ENCODE peak calls at places on chromosomes 16 and 17, in five cellular contexts. E, Z, L, I and W are unnamed samples.

GRCh38 chr16:81293909-81294802 is 20.6 kb upstream of the GAN start:
- DNase-seq in E (no peak), L (no peak), I (no peak), Z (no peak), W (no peak)

GRCh38 chr16:86579268-86580062 is 1.1 kb downstream of the FOXL1 start:
- DNase-seq in E (no peak), I (peak), Z (no peak), L (no peak), W (no peak)

GRCh38 chr17:39175695-39176093 is 9.7 kb upstream of the ARL5C start:
- DNase-seq in E (peak), Z (no peak), L (no peak), I (no peak), W (no peak)

GRCh38 chr16:9351440-9351839 is 260.0 kb downstream of the HAPSTR1 start:
- DNase-seq in Z (no peak), L (no peak), I (peak), E (no peak), W (no peak)

GRCh38 chr17:28282596-28282995 is 36.4 kb upstream of the TMEM97 start:
- DNase-seq in E (no peak), Z (no peak), I (no peak), L (no peak), W (no peak)

GRCh38 chr16:16033208-16033717 is 83.8 kb downstream of the ABCC1 start:
- DNase-seq in I (no peak), E (peak), Z (no peak), L (no peak), W (no peak)

GRCh38 chr17:74840989-74841666 is 18.6 kb downstream of the GRIN2C start:
- DNase-seq in L (no peak), Z (peak), E (peak), I (no peak), W (no peak)

GRCh38 chr16:3087243-3087791 is 11.8 kb downstream of the ZSCAN10 start:
- DNase-seq in L (no peak), E (peak), I (no peak), Z (no peak), W (no peak)

GRCh38 chr16:2232094-2232990 is 3.9 kb upstream of the DNASE1L2 start:
- DNase-seq in E (no peak), I (no peak), Z (no peak), L (no peak), W (no peak)

GRCh38 chr16:49594706-49595534 is 221.3 kb downstream of the C16orf78 start:
- DNase-seq in Z (no peak), L (no peak), I (peak), E (no peak), W (no peak)

GRCh38 chr17:68509151-68510057 is 2.8 kb upstream of the PRKAR1A start:
- DNase-seq in E (peak), Z (peak), L (no peak), I (no peak), W (no peak)

GRCh38 chr16:1620391-1620790 is 8.2 kb downstream of the CRAMP1 start:
- DNase-seq in E (no peak), I (no peak), Z (no peak), L (no peak), W (no peak)

GRCh38 chr16:77470851-77471250 is 36.0 kb upstream of the ADAMTS18 start:
- DNase-seq in Z (no peak), L (no peak), I (no peak), E (no peak), W (no peak)

GRCh38 chr17:8788998-8789397 is 10.2 kb downstream of the MFSD6L start:
- DNase-seq in Z (peak), L (no peak), E (no peak), I (no peak), W (no peak)

GRCh38 chr17:29124931-29125270 is 55.3 kb downstream of the MYO18A start:
- DNase-seq in E (peak), I (no peak), L (no peak), Z (no peak), W (no peak)

GRCh38 chr16:58428621-58429557 is 36.6 kb downstream of the GINS3 start:
- DNase-seq in E (no peak), L (no peak), I (no peak), Z (no peak), W (no peak)

GRCh38 chr16:58425245-58425644 is 33.0 kb downstream of the GINS3 start:
- DNase-seq in I (no peak), L (no peak), Z (no peak), E (no peak), W (no peak)

GRCh38 chr16:58426095-58426494 is 33.8 kb downstream of the GINS3 start:
- DNase-seq in I (no peak), E (no peak), L (peak), Z (no peak), W (no peak)

GRCh38 chr16:58430718-58431117 is 38.4 kb downstream of the GINS3 start:
- DNase-seq in I (no peak), L (no peak), Z (no peak), E (no peak), W (no peak)

DNA sequence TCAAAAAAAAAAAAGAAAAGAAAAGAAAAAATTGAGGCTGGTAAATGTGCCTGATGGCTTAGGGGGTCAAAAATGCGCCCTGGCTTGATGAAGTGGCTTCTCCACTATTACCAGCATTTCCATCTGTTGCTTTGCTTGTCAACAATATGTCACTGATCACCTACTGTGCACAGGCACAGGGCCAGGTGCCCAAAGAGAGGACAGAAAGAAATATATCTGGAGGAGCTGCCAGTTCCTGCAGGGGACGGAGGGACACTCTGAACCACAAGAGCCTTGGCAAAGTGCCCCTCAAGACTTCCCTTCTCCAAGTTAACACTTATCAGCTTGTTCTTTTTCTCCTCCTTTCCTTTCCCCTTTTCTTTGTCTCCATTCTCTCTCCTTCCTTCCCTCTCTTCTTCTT is 34.7 kb downstream of the GINS3 start:
- DNase-seq in I (no peak), Z (no peak), E (no peak), L (no peak), W (no peak)
- TF ChIP-seq HDAC2 in I (no peak), Z (no peak), E (no peak), L (no peak), W (no peak)

GRCh38 chr17:67129283-67129682 is 84.9 kb downstream of the CACNG1 start:
- DNase-seq in I (no peak), E (no peak), L (no peak), Z (no peak), W (no peak)

GRCh38 chr17:67125924-67126323 is 81.6 kb downstream of the CACNG1 start:
- DNase-seq in E (no peak), L (no peak), I (no peak), Z (no peak), W (no peak)

GRCh38 chr17:67128700-67129099 is 84.3 kb downstream of the CACNG1 start:
- DNase-seq in I (no peak), L (no peak), Z (no peak), E (no peak), W (no peak)

GRCh38 chr17:67126983-67127382 is 82.6 kb downstream of the CACNG1 start:
- DNase-seq in E (no peak), Z (no peak), L (no peak), I (no peak), W (no peak)

GRCh38 chr17:67127925-67128324 is 83.6 kb downstream of the CACNG1 start:
- DNase-seq in L (no peak), Z (no peak), I (no peak), E (no peak), W (no peak)
- TF ChIP-seq CHD2 in L (no peak), Z (no peak), I (no peak), E (no peak), W (no peak)

GRCh38 chr17:50365165-50365564 is 7.8 kb downstream of the MRPL27 start:
- DNase-seq in L (no peak), Z (no peak), E (no peak), I (no peak), W (no peak)

GRCh38 chr17:50365649-50366393 is 7.2 kb downstream of the MRPL27 start:
- DNase-seq in E (no peak), L (no peak), Z (no peak), I (no peak), W (no peak)

GRCh38 chr17:50364715-50365114 is 8.3 kb downstream of the MRPL27 start:
- DNase-seq in E (no peak), L (no peak), I (no peak), Z (no peak), W (no peak)

GRCh38 chr17:50370052-50370451 is 2.9 kb downstream of the MRPL27 start:
- DNase-seq in Z (no peak), L (no peak), E (no peak), I (no peak), W (no peak)

DNA sequence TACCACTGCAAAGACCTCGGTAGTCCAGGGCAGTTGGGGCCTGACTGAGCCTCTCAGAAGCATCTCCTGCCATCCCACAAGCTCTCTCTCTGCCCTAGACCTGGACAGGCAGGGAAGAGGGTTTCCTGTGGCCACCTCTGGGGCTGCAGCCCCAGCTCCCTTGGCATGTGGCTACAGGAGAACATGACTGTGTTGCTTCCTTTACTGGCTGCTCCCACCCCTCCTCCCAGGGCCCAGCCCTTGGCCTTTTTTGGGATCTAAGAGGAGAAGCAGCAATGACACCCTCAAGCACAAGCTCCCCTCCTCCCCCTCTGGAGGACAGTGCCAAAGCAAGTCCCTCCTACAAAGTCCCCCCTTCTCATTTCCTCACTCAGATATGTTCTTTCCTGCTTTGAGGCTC is 5.6 kb downstream of the MRPL27 start:
- DNase-seq in E (no peak), L (no peak), I (no peak), Z (no peak), W (no peak)
- TF ChIP-seq HDAC2 in E (no peak), L (no peak), I (no peak), Z (no peak), W (no peak)

GRCh38 chr16:27319257-27319965 is 5.6 kb downstream of the IL4R start:
- DNase-seq in I (no peak), Z (no peak), E (no peak), L (no peak), W (no peak)

GRCh38 chr16:27317320-27317719 is 3.5 kb downstream of the IL4R start:
- DNase-seq in L (no peak), I (no peak), Z (no peak), E (no peak), W (no peak)

GRCh38 chr16:27317738-27318398 is 4.1 kb downstream of the IL4R start:
- DNase-seq in L (no peak), Z (no peak), I (no peak), E (no peak), W (no peak)

GRCh38 chr16:27320261-27321012 is 6.7 kb downstream of the IL4R start:
- DNase-seq in I (no peak), E (no peak), Z (no peak), L (no peak), W (no peak)

DNA sequence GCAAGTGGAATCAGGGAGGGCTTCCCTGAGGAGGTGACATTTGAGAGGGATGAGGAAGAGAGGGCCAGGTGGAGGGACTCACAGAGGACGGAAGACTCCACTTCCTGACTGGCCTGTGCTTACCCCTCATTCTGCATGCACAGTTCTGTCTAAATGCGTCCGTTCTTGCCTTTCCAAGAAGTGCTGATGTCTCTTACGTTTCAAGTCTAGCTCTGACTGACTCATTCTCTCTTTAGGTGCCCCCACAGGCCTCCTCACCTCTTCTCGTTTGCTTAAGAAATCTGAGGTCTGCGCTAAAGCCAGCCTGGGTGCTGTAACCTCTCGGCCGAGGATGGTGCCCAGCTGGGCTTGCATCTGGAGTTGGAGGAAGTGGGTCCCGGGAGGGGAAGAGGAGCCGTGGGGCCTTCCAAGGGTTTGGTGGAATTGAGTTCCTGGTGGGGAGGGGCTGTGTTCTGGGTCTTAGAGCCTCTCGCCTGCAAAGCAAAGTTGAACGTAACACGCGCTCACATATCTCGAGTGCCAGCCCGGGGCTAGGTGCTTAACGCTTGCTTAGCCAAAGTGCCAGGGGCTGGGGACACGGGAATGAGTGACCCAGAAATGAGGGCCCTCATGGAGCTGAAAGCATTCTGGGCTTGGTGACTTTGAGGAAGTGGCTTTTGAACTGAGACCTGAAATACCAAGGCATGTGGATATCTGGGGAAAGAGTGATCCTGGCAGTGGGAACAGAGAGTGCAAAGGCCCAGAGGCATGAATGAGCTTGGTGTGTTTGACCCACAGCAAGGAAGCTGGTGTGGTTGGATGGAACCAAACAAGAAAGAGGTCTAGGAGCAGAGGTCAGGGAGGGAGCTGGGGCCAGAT is 4.9 kb downstream of the IL4R start:
- DNase-seq in Z (no peak), L (no peak), I (no peak), E (no peak), W (no peak)
- TF ChIP-seq CHD2 in Z (no peak), L (no peak), I (no peak), E (no peak), W (no peak)

DNA sequence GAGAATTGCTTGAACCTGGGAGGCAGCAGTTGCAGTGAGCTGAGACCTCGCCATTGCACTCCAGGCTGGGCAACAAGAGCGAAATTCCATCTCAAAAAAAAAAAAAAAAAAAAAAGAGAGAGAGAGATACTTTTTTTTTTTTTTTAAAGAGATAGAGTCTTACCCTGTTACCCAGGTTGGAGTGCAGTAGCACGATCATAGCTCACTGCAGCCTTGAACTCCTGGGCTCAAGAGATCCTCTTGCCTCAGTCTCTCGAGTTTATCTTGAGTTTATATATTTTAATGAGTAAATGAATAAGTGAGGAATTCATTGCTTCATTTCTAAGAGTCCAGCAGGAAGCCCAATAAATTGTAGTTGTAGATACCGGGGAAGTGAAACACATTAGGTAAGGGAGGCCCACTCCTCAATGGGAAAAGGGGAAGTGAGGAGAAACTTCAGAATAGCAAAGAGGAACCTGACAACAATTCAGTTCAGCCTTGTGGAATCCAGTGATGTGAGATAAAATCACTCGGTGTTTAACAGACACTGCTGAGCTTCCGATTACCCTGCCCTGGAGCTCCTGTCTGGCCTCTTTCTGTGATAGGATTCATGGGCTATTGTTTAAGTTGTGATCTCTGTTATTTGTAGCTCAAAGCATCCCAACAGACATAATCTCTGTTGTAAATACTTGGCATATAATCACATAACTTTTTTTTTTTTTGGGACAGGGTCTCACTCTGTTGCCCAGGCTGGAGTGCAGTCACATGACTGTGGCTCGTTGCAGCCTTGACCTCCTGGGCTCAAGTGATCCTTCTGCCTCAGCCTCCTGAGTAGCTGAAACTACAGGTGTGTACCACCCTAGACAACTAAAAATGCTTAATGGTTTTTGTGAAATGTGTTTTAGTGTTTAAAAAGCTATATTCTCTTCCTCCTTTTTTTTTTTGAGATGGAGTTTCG is 15.8 kb upstream of the ITGAM start:
- DNase-seq in Z (no peak), L (peak), I (no peak), E (peak), W (no peak)
- TF ChIP-seq HDAC2 in Z (no peak), L (no peak), I (no peak), E (no peak), W (no peak)

GRCh38 chr16:54935411-54936085 is 4.9 kb downstream of the IRX5 start:
- DNase-seq in I (no peak), E (no peak), Z (no peak), L (no peak), W (no peak)
- TF ChIP-seq CHD2 in I (no peak), E (no peak), Z (no peak), L (no peak), W (no peak)

DNA sequence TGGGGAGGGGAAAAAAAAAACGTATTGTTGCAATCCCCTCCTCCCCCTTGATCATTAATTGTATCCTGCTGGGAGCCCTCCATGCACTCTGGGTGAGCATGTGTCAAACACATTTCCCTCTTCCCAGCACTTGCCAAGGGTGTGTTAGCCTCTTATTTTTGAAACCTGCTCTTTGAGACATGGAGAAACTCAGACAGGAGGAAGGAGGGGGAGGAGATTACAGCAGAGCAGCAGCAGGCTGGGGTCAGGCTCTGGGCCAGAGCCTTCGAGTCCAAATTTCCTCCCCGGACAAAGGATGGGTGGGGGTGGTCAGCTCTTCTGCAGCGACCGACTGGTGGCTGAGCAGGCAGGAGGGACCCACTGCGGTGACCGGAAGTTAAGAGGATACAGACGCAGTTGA is 64.8 kb downstream of the SOX9 start:
- DNase-seq in E (no peak), L (no peak), I (no peak), Z (no peak), W (no peak)
- TF ChIP-seq HDAC2 in E (no peak), L (no peak), I (no peak), Z (no peak), W (no peak)

DNA sequence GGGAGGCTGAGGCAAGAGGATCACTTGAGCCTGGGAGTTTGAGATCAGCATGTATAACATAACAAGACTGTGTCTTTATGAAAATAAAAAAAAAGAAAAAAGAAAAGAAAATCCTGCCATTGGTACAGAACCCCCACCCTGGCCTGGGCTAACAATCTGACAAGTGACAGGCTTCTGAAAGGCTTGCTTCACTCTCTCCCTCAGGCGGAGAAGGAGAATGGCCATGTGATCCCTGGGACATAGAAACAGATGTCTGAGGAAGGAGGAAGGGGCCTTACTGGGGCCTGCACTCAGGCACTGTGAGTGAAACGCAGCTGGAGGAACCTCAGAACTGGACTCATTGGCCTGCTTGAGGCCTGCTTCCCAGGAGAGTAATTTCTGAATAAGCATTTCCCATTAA is 17.5 kb downstream of the MAP3K14 start:
- DNase-seq in L (no peak), Z (no peak), E (no peak), I (no peak), W (no peak)
- TF ChIP-seq CHD2 in L (no peak), Z (no peak), E (no peak), I (no peak), W (no peak)

GRCh38 chr17:31908386-31908785 is 6.9 kb upstream of the UTP6 start:
- DNase-seq in L (no peak), Z (no peak), I (no peak), E (no peak), W (no peak)

GRCh38 chr17:31902693-31903092 is 1.2 kb upstream of the UTP6 start:
- DNase-seq in I (no peak), L (peak), E (no peak), Z (no peak), W (no peak)

GRCh38 chr17:31903401-31903800 is 1.9 kb upstream of the UTP6 start:
- DNase-seq in Z (no peak), I (no peak), E (no peak), L (no peak), W (no peak)

DNA sequence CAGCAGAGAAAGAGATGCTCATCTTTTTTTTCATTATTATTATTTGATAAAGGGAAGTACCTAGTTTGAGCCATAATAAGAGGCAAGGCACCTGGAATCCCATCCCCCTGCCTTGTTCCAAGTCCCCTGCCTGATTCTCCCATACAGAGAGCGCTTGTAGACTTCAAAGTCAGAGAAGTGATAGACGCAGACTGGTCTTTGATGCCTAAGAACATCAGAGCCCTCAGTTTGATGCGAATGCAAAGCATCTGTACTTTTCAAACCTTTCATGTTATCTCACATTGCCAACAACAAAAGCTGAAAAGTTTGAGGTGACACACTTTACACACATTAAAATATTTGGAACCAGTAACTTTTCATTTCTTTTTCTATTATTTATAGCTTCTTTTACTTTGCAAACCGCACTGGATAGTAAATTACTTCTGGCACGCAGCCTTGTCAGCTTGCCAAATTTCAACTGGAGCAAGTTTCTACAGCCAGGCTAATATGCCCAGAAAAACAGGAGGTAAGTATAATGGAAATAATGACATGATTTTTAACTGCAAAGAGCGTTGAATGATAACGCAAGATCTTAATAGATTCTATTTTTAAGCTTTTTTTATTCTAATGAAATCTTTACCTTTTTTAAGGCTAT is 6.0 kb upstream of the UTP6 start:
- DNase-seq in Z (no peak), L (no peak), E (peak), I (no peak), W (no peak)
- TF ChIP-seq HDAC2 in Z (no peak), L (no peak), E (no peak), I (no peak), W (no peak)